ENCODE peak calls at places on chromosomes 6 and 20, in seven cellular contexts. X, N, Q, B, L, H and A are unnamed samples.

GRCh38 chr6:166806962-166807757 is 149.2 kb downstream of the RNASET2 start:
- DNase-seq in N (no peak), Q (no peak), X (no peak), H (no peak), B (no peak), L (no peak), A (no peak)

GRCh38 chr6:187252-187840 is 104.9 kb upstream of the DUSP22 start:
- DNase-seq in X (no peak), N (no peak), B (no peak), Q (no peak), H (no peak), L (no peak), A (no peak)

GRCh38 chr6:97305676-97306075 is 22.7 kb upstream of the MMS22L start:
- DNase-seq in B (no peak), N (no peak), X (no peak), H (no peak), Q (no peak), L (no peak), A (no peak)

GRCh38 chr6:143465546-143465945 is 14.9 kb downstream of the PEX3 start:
- DNase-seq in H (no peak), B (no peak), Q (no peak), X (no peak), L (no peak), N (no peak), A (no peak)

GRCh38 chr6:72031471-72031870 is 145.1 kb downstream of the RIMS1 start:
- DNase-seq in H (no peak), B (no peak), N (no peak), Q (no peak), X (no peak), L (no peak), A (no peak)

GRCh38 chr6:37713529-37714119 is 15.9 kb upstream of the MDGA1 start:
- DNase-seq in X (no peak), Q (no peak), B (no peak), N (no peak), H (no peak), L (no peak), A (no peak)

GRCh38 chr20:32577023-32577422 is 8.1 kb downstream of the NOL4L start:
- DNase-seq in Q (no peak), N (no peak), X (no peak), H (no peak), B (no peak), L (no peak), A (no peak)

GRCh38 chr6:45661667-45662066 is 283.9 kb upstream of the SUPT3H start:
- DNase-seq in H (no peak), N (no peak), Q (no peak), X (no peak), L (no peak), B (no peak), A (no peak)

GRCh38 chr20:38152175-38153010 is 12.7 kb downstream of the TGM2 start:
- DNase-seq in L (peak), B (no peak), Q (no peak), H (peak), X (peak), N (no peak), A (no peak)

GRCh38 chr6:86477510-86478166 is 459.7 kb upstream of the HTR1E start:
- DNase-seq in L (no peak), Q (no peak), B (no peak), H (no peak), X (no peak), N (no peak), A (no peak)

GRCh38 chr6:68235192-68235812 is 399.8 kb upstream of the ADGRB3 start:
- DNase-seq in N (no peak), B (no peak), H (no peak), X (no peak), L (no peak), Q (no peak), A (no peak)

GRCh38 chr20:37096415-37097039 is 730 bp upstream of the RBL1 start:
- DNase-seq in X (no peak), L (no peak), Q (peak), B (no peak), N (no peak), H (no peak), A (peak)

GRCh38 chr6:157586088-157586414 is 205.1 kb downstream of the ZDHHC14 start:
- DNase-seq in X (no peak), Q (no peak), H (no peak), B (no peak), N (no peak), L (no peak), A (no peak)

GRCh38 chr6:128600397-128600951 is 80.1 kb upstream of the PTPRK start:
- DNase-seq in B (no peak), L (peak), H (no peak), Q (no peak), X (no peak), N (no peak), A (no peak)

GRCh38 chr6:133286765-133287164 is 45.6 kb downstream of the EYA4 start:
- DNase-seq in L (peak), H (no peak), Q (no peak), B (no peak), X (no peak), N (no peak), A (no peak)

GRCh38 chr20:13302647-13303425 is 81.8 kb downstream of the ISM1 start:
- DNase-seq in B (no peak), H (peak), L (peak), X (peak), Q (no peak), N (no peak), A (peak)

GRCh38 chr20:50844430-50845100 is 49.7 kb downstream of the BCAS4 start:
- DNase-seq in B (peak), H (peak), N (no peak), X (peak), Q (no peak), L (no peak), A (no peak)

GRCh38 chr20:805713-806112 is 27.8 kb upstream of the FAM110A start:
- DNase-seq in H (no peak), Q (no peak), X (no peak), N (no peak), L (peak), B (no peak), A (peak)

GRCh38 chr20:46458891-46459750 is 52.7 kb upstream of the ELMO2 start:
- DNase-seq in B (no peak), Q (no peak), H (no peak), N (no peak), X (peak), L (no peak), A (no peak)

GRCh38 chr6:5469101-5469846 is 208.0 kb downstream of the FARS2 start:
- DNase-seq in N (no peak), H (no peak), L (no peak), X (no peak), Q (no peak), B (no peak), A (no peak)

GRCh38 chr20:37346526-37347346 is 796 bp downstream of the SRC start:
- DNase-seq in Q (no peak), N (no peak), H (peak), B (peak), X (no peak), L (no peak), A (no peak)

GRCh38 chr6:27593861-27594260 is 121.0 kb upstream of the ZNF184 start:
- DNase-seq in N (no peak), L (no peak), X (no peak), H (no peak), B (no peak), Q (no peak), A (no peak)

GRCh38 chr6:34414999-34415858 is 10.6 kb downstream of the RPS10 start:
- DNase-seq in L (peak), B (peak), H (peak), Q (peak), N (no peak), X (no peak), A (no peak)

GRCh38 chr20:5845686-5846651 is 95.8 kb downstream of the SHLD1 start:
- DNase-seq in B (no peak), X (no peak), H (no peak), L (peak), N (no peak), Q (no peak), A (peak)

GRCh38 chr6:32622545-32623401 is 14.4 kb upstream of the HLA-DQA1 start:
- DNase-seq in H (peak), X (peak), L (no peak), Q (no peak), B (peak), N (no peak), A (peak)

GRCh38 chr20:44731657-44732056 is 14.0 kb upstream of the KCNK15 start:
- DNase-seq in Q (no peak), B (no peak), X (no peak), N (no peak), H (no peak), L (no peak), A (no peak)

GRCh38 chr20:45052698-45053440 is 48.1 kb downstream of the KCNS1 start:
- DNase-seq in H (peak), X (no peak), L (no peak), N (no peak), Q (no peak), B (no peak), A (no peak)

GRCh38 chr20:47256665-47257236 is 99.7 kb downstream of the ZMYND8 start:
- DNase-seq in B (no peak), X (no peak), L (no peak), Q (no peak), N (no peak), H (no peak), A (no peak)

GRCh38 chr20:37407117-37407566 is 61.2 kb downstream of the SRC start:
- DNase-seq in H (no peak), Q (no peak), L (no peak), N (no peak), X (no peak), B (no peak), A (no peak)

GRCh38 chr6:28488916-28489365 is 26.7 kb downstream of the GPX6 start:
- DNase-seq in B (no peak), H (no peak), Q (no peak), N (no peak), X (peak), L (peak), A (no peak)

GRCh38 chr6:140779341-140779740 is 1353.4 kb upstream of the GJE1 start:
- DNase-seq in H (no peak), B (no peak), X (no peak), Q (no peak), N (no peak), L (no peak), A (no peak)

GRCh38 chr20:3788685-3789155 is 2.2 kb upstream of the CENPB start:
- DNase-seq in X (no peak), H (no peak), B (no peak), N (no peak), Q (peak), L (peak), A (no peak)

GRCh38 chr6:49423817-49424216 is 39.2 kb downstream of the MMUT start:
- DNase-seq in B (no peak), Q (no peak), X (no peak), L (peak), N (no peak), H (no peak), A (no peak)